ENCODE peak calls at places on chromosomes 3 and 15, in four cellular contexts. R, U, E and Z are unnamed samples.

GRCh38 chr15:49380912-49381311 is 42.1 kb upstream of the FGF7 start:
- DNase-seq in R (no peak), U (no peak), E (no peak), Z (no peak)

GRCh38 chr3:17747184-17747889 is 4.9 kb upstream of the TBC1D5 start:
- DNase-seq in R (peak), U (no peak), E (peak), Z (no peak)

GRCh38 chr3:53813229-53813628 is 33.0 kb downstream of the CHDH start:
- DNase-seq in R (no peak), U (no peak), E (no peak), Z (no peak)

GRCh38 chr3:192850501-192850981 is 67.1 kb downstream of the MB21D2 start:
- DNase-seq in R (no peak), U (no peak), E (no peak), Z (no peak)

GRCh38 chr3:167274141-167274874 is 105.8 kb downstream of the ZBBX start:
- DNase-seq in R (no peak), U (no peak), E (no peak), Z (no peak)

GRCh38 chr3:115436767-115437301 is 186.5 kb upstream of the GAP43 start:
- DNase-seq in R (no peak), U (peak), E (no peak), Z (peak)

GRCh38 chr15:80967451-80967850 is 22.2 kb downstream of the MESD start:
- DNase-seq in R (no peak), U (no peak), E (no peak), Z (no peak)

GRCh38 chr3:51794202-51794601 is 15.2 kb upstream of the IQCF6 start:
- DNase-seq in R (no peak), U (no peak), E (no peak), Z (no peak)

GRCh38 chr3:149247025-149247710 is 25.5 kb upstream of the CP start:
- DNase-seq in R (no peak), U (no peak), E (no peak), Z (no peak)

GRCh38 chr3:53126646-53127045 is 3.6 kb downstream of the RFT1 start:
- DNase-seq in R (no peak), U (no peak), E (no peak), Z (no peak)

GRCh38 chr15:79090487-79091203 is at the start of gene RASGRF1:
- DNase-seq in R (no peak), U (no peak), E (no peak), Z (no peak)

GRCh38 chr3:164377466-164377865 is 700.8 kb downstream of the SI start:
- DNase-seq in R (no peak), U (no peak), E (no peak), Z (no peak)

GRCh38 chr3:196431193-196432136 is 762 bp downstream of the UBXN7 start:
- DNase-seq in R (peak), U (no peak), E (peak), Z (peak)

GRCh38 chr3:173624086-173624485 is 226.5 kb downstream of the NLGN1 start:
- DNase-seq in R (no peak), U (no peak), E (no peak), Z (peak)

GRCh38 chr3:195813916-195814486 is 2.3 kb upstream of the MUC4 start:
- DNase-seq in R (no peak), U (no peak), E (no peak), Z (no peak)

GRCh38 chr15:87916208-87916607 is 340.3 kb downstream of the NTRK3 start:
- DNase-seq in R (no peak), U (no peak), E (no peak), Z (no peak)

GRCh38 chr15:69591905-69592508 is 139.4 kb downstream of the RPLP1 start:
- DNase-seq in R (no peak), U (no peak), E (no peak), Z (peak)

GRCh38 chr3:127671523-127672428 is 976 bp upstream of the ABTB1 start:
- DNase-seq in R (peak), U (no peak), E (peak), Z (no peak)

GRCh38 chr3:105458518-105459215 is 92.0 kb downstream of the ALCAM start:
- DNase-seq in R (no peak), U (no peak), E (no peak), Z (no peak)

GRCh38 chr3:50154476-50154839 is 666 bp upstream of the SEMA3F start:
- DNase-seq in R (peak), U (no peak), E (no peak), Z (no peak)
- TF ChIP-seq CTCF in R (no peak), U (no peak), E (peak), Z (peak)

GRCh38 chr15:39921274-39921638 is 1.2 kb upstream of the GPR176 start:
- DNase-seq in R (no peak), U (no peak), E (no peak), Z (no peak)

GRCh38 chr15:39924437-39924836 is 4.4 kb upstream of the GPR176 start:
- DNase-seq in R (no peak), U (no peak), E (no peak), Z (no peak)

GRCh38 chr15:39926526-39926925 is 6.5 kb upstream of the GPR176 start:
- DNase-seq in R (no peak), U (no peak), E (no peak), Z (no peak)

GRCh38 chr15:39922450-39923092 is 2.5 kb upstream of the GPR176 start:
- DNase-seq in R (no peak), U (no peak), E (no peak), Z (no peak)

DNA sequence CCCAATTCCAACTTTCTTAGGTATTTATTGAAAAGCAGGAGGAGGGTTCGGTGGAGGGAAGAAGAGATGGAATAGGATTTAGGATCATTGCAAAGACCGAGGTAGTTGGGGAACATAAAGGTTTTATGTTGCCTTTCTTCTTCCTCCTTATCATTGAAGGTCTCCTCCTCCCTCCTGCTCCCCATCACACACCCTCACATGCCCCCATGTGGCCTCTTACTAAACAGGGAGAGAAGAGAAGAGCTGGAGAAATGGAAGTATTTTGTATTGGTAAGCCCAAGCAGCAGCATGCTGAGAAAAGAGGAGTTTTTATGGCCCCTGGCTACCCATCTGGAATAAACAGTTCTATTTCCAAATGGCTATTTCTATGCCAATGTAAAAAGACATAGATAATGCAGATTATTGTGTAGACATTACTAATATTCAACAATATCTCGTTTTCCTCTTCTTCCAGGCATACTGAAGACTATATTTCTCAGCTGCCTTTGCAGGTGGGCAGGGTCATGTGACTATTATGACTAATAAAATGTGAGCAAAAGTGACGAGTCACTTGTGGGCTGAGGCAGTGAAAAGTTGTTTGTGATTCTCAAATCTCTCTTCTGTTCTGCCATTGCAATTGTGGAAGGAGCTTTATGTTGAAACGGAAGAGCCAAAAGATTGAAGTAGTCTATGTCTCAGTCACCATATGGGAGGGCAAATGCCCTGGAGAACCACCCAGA is 5.2 kb upstream of the GPR176 start:
- DNase-seq in R (peak), U (no peak), E (peak), Z (peak)
- TF ChIP-seq CTCF in R (peak), U (no peak), E (no peak), Z (no peak)

DNA sequence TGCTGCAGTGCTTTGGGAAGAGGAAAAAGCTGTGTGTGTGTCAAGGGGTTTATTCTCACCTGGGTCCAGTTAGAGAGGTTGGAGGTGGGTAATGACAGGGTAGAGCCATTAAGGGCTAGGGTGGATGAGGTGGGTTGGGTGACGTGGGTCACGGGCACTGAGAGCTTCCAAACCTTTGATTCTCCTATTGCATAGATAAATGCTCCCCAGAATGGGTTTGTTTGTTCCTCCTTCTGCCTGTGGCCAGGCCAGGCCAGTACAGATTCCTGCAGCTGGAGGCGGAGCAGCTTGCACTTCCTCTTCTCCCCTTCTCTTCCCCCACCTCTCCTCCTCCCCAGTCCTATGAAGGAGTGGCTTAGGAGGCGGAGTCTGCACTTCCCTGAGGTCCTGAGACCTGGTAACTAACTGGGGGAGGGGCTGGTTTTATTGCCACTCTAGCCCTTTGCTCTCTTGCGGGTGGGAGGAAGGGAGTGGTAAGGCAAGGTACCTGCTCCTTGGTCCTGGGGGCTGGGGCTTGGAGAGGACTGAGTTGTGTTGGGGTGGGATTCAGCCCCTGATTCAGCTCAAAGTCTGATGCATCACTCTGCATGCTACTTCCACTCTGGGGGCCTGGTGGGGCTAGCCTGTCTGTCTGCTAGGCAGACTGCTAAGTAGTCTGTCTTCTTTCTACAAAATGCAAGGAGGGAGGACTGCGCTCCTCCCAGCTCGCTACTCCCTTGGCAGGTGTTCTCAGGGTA is 3.5 kb downstream of the SPINT1 start:
- DNase-seq in R (peak), U (no peak), E (peak), Z (peak)
- TF ChIP-seq CTCF in R (peak), U (no peak), E (no peak), Z (no peak)

GRCh38 chr3:186775999-186776398 is 7.4 kb upstream of the EIF4A2 start:
- DNase-seq in R (no peak), U (no peak), E (no peak), Z (no peak)

GRCh38 chr3:186772886-186773417 is 10.4 kb upstream of the EIF4A2 start:
- DNase-seq in R (no peak), U (no peak), E (peak), Z (no peak)

GRCh38 chr3:186772281-186772885 is 11.0 kb upstream of the EIF4A2 start:
- DNase-seq in R (no peak), U (no peak), E (no peak), Z (no peak)
- TF ChIP-seq CTCF in R (no peak), U (no peak), E (no peak), Z (no peak)

GRCh38 chr3:102718651-102719050 is 283.8 kb downstream of the ZPLD1 start:
- DNase-seq in R (no peak), U (no peak), E (no peak), Z (no peak)

GRCh38 chr3:102715030-102715697 is 280.3 kb downstream of the ZPLD1 start:
- DNase-seq in R (no peak), U (no peak), E (no peak), Z (no peak)

GRCh38 chr3:102714567-102714966 is 279.8 kb downstream of the ZPLD1 start:
- DNase-seq in R (no peak), U (no peak), E (no peak), Z (no peak)

DNA sequence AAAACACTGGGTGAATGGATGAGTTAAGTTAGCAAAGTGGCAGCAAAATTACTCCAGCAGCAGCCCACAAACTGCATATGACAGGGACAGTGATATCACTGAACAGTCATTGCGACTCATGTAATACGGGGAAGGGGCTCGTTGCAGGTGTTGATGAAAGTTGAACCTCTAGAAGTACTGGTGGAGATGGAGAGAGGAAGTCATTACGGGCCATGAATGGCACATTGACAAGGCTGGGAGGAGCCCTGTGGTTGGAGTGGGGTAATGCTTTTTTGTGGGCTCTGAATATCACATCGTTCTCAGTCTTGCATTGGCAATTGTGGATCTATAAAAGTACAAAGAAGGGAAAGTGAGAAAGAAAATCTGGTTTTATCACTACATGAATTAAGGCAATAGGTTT is 278.1 kb downstream of the ZPLD1 start:
- DNase-seq in R (no peak), U (no peak), E (no peak), Z (no peak)
- TF ChIP-seq CTCF in R (no peak), U (no peak), E (no peak), Z (no peak)

GRCh38 chr3:58353722-58354553 is 21.2 kb downstream of the PXK start:
- DNase-seq in R (no peak), U (no peak), E (no peak), Z (no peak)
- TF ChIP-seq CTCF in R (no peak), U (no peak), E (no peak), Z (no peak)

GRCh38 chr15:75532413-75533250 is 46.5 kb downstream of the PTPN9 start:
- DNase-seq in R (peak), U (no peak), E (peak), Z (no peak)
- TF ChIP-seq CTCF in R (peak), U (peak), E (peak), Z (peak)